ENCODE peak calls at places on chromosome 2, in five cellular contexts. Y is HepG2, U is H1, P is GM12878, J is K562. R is an unnamed sample.

GRCh38 chr2:20592106-20593071 is 58.5 kb downstream of the HS1BP3 start:
- DNase-seq in Y (peak), U (no peak), P (no peak), J (peak), R (peak)

GRCh38 chr2:224357098-224357901 is 44.6 kb downstream of the FAM124B start:
- DNase-seq in Y (peak), U (peak), P (peak), J (peak), R (peak)

GRCh38 chr2:120503793-120504571 is 158.0 kb downstream of the INHBB start:
- DNase-seq in Y (peak), U (no peak), P (no peak), J (no peak), R (no peak)

GRCh38 chr2:16249269-16250055 is 309.1 kb downstream of the MYCN start:
- DNase-seq in Y (no peak), U (peak), P (no peak), J (no peak), R (no peak)

GRCh38 chr2:25339791-25340339 is 1.9 kb downstream of the DNMT3A start:
- DNase-seq in Y (peak), U (peak), P (no peak), J (no peak), R (peak)

GRCh38 chr2:190344275-190344827 is 962 bp downstream of the INPP1 start:
- DNase-seq in Y (peak), U (no peak), P (no peak), J (no peak), R (no peak)

GRCh38 chr2:133993160-133993559 is 260.7 kb upstream of the MGAT5 start:
- DNase-seq in Y (no peak), U (no peak), P (no peak), J (no peak), R (no peak)

GRCh38 chr2:232568161-232568560 is 17.7 kb downstream of the EIF4E2 start:
- DNase-seq in Y (no peak), U (no peak), P (no peak), J (no peak), R (no peak)

GRCh38 chr2:207073791-207074678 is 91.7 kb downstream of the KLF7 start:
- DNase-seq in Y (no peak), U (no peak), P (no peak), J (no peak), R (no peak)

GRCh38 chr2:157267476-157267875 is 10.0 kb downstream of the GALNT5 start:
- DNase-seq in Y (no peak), U (no peak), P (no peak), J (no peak), R (no peak)

GRCh38 chr2:189798312-189799029 is 14.2 kb downstream of the PMS1 start:
- DNase-seq in Y (peak), U (no peak), P (peak), J (no peak), R (no peak)

GRCh38 chr2:119531292-119531691 is 7.0 kb upstream of the SCTR start:
- DNase-seq in Y (peak), U (no peak), P (no peak), J (no peak), R (no peak)

GRCh38 chr2:136135924-136136906 is 18.3 kb upstream of the CXCR4 start:
- DNase-seq in Y (no peak), U (no peak), P (no peak), J (no peak), R (no peak)

GRCh38 chr2:82330104-82330503 is 2025.6 kb upstream of the LRRTM1 start:
- DNase-seq in Y (no peak), U (no peak), P (no peak), J (no peak), R (no peak)

GRCh38 chr2:148875387-148876051 is 492 bp downstream of the KIF5C start:
- DNase-seq in Y (no peak), U (no peak), P (no peak), J (no peak), R (no peak)

GRCh38 chr2:178506524-178506923 is 26.3 kb downstream of the PLEKHA3 start:
- DNase-seq in Y (no peak), U (no peak), P (no peak), J (no peak), R (no peak)

GRCh38 chr2:43636616-43637015 is 444 bp upstream of the PLEKHH2 start:
- DNase-seq in Y (no peak), U (no peak), P (no peak), J (no peak), R (no peak)

GRCh38 chr2:133324150-133324561 is 244.1 kb downstream of the NCKAP5 start:
- DNase-seq in Y (no peak), U (no peak), P (no peak), J (no peak), R (no peak)

GRCh38 chr2:46804794-46805193 is 110.8 kb downstream of the MCFD2 start:
- DNase-seq in Y (no peak), U (no peak), P (no peak), J (no peak), R (no peak)

GRCh38 chr2:171522057-171522803 is at the start of gene CYBRD1:
- DNase-seq in Y (no peak), U (peak), P (no peak), J (peak), R (peak)

GRCh38 chr2:238236571-238236970 is 3.3 kb downstream of the HES6 start:
- DNase-seq in Y (no peak), U (no peak), P (no peak), J (no peak), R (no peak)

GRCh38 chr2:238596571-238597551 is 170.1 kb downstream of the ASB1 start:
- DNase-seq in Y (peak), U (no peak), P (no peak), J (no peak), R (no peak)

GRCh38 chr2:3656762-3657691 is 973 bp upstream of the ALLC start:
- DNase-seq in Y (peak), U (no peak), P (no peak), J (no peak), R (no peak)

GRCh38 chr2:71856709-71857525 is 290.7 kb downstream of the CYP26B1 start:
- DNase-seq in Y (no peak), U (no peak), P (no peak), J (no peak), R (peak)

GRCh38 chr2:136381722-136382633 is 264.0 kb upstream of the CXCR4 start:
- DNase-seq in Y (no peak), U (peak), P (peak), J (no peak), R (no peak)

GRCh38 chr2:85619617-85620016 is 3.6 kb downstream of the USP39 start:
- DNase-seq in Y (no peak), U (no peak), P (no peak), J (no peak), R (no peak)

GRCh38 chr2:168515502-168515901 is 59.4 kb downstream of the CERS6 start:
- DNase-seq in Y (no peak), U (no peak), P (no peak), J (no peak), R (no peak)

GRCh38 chr2:207097278-207097677 is 68.5 kb downstream of the KLF7 start:
- DNase-seq in Y (no peak), U (no peak), P (no peak), J (no peak), R (no peak)

GRCh38 chr2:196452758-196453157 is 186.8 kb upstream of the CCDC150 start:
- DNase-seq in Y (no peak), U (no peak), P (no peak), J (no peak), R (no peak)

GRCh38 chr2:105288133-105288532 is 41.4 kb downstream of the TGFBRAP1 start:
- DNase-seq in Y (no peak), U (no peak), P (no peak), J (no peak), R (no peak)

GRCh38 chr2:138364554-138365162 is 136.9 kb upstream of the SPOPL start:
- DNase-seq in Y (no peak), U (no peak), P (no peak), J (no peak), R (no peak)

GRCh38 chr2:23386422-23387220 is 1.6 kb downstream of the KLHL29 start:
- DNase-seq in Y (no peak), U (peak), P (no peak), J (no peak), R (peak)

GRCh38 chr2:135056790-135057189 is 4.7 kb downstream of the RAB3GAP1 start:
- DNase-seq in Y (no peak), U (no peak), P (no peak), J (no peak), R (no peak)

GRCh38 chr2:110106642-110107041 is 9.0 kb downstream of the MALL start:
- DNase-seq in Y (no peak), U (no peak), P (no peak), J (no peak), R (no peak)

GRCh38 chr2:97267411-97268074 is 154.6 kb downstream of the ANKRD36 start:
- DNase-seq in Y (peak), U (no peak), P (no peak), J (peak), R (no peak)

GRCh38 chr2:183019718-183020442 is 18.4 kb downstream of the NCKAP1 start:
- DNase-seq in Y (no peak), U (no peak), P (no peak), J (no peak), R (no peak)

GRCh38 chr2:183359867-183360266 is 235.6 kb downstream of the NUP35 start:
- DNase-seq in Y (no peak), U (no peak), P (no peak), J (no peak), R (no peak)

GRCh38 chr2:158779621-158780020 is 15.5 kb upstream of the DAPL1 start:
- DNase-seq in Y (no peak), U (no peak), P (no peak), J (no peak), R (no peak)

GRCh38 chr2:202249521-202249850 is 11.1 kb upstream of the SUMO1 start:
- DNase-seq in Y (no peak), U (no peak), P (no peak), J (no peak), R (no peak)

GRCh38 chr2:237139123-237139675 is 53.5 kb downstream of the COPS8 start:
- DNase-seq in Y (no peak), U (peak), P (no peak), J (no peak), R (no peak)
- TF ChIP-seq ATF2 in Y (no peak), U (no peak), P (no peak), J (no peak), R (no peak)

DNA sequence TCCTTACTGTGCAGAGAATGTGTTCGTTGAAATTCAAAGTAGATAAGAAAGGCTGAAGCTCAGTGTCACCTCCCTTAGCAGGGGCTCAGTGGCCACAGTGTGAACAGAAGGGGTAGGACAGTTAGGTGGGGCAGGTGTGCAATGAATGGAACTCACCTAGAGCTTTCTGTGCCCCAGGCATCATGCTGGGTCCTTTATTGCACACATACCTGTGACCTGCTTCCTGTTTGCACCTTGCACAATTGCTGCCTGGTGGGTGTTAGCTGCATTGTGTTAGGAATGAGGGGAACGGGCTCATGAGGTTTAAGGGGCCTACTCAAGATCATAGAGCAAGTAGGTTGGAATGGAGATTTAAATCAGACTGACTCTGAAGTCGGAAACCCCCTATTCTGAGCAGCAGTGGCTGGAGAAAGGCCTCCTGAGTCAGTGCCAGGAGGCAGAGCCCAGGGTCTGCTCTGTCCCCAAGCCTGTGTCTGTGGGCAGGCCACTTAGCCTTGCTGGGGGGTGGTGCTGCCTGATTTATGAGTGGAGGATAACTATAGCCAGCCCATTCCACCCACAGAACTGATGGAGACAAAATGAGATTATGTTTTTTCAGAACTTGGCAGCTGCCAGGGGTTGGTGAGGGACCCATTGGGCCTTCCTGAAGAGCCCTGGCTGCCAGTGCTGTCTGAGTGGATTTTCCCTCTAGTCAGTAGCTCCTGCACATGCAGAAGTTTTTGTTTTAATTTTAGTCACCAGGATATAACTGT is 76.2 kb downstream of the NPAS2 start:
- DNase-seq in Y (no peak), U (no peak), P (no peak), J (no peak), R (no peak)
- TF ChIP-seq ATF3 in Y (no peak), U (no peak), P (no peak), J (no peak), R (no peak)

GRCh38 chr2:128416781-128417180 is 98.1 kb upstream of the HS6ST1 start:
- DNase-seq in Y (no peak), U (no peak), P (no peak), J (no peak), R (no peak)
- TF ChIP-seq ATF2 in Y (no peak), U (no peak), P (no peak), J (no peak), R (no peak)

GRCh38 chr2:236657801-236658200 is 88.2 kb downstream of the ACKR3 start:
- DNase-seq in Y (no peak), U (no peak), P (no peak), J (no peak), R (no peak)
- TF ChIP-seq ATF3 in Y (no peak), U (no peak), P (no peak), J (no peak), R (no peak)

GRCh38 chr2:113080134-113080533 is 12.4 kb downstream of the IL1F10 start:
- DNase-seq in Y (peak), U (peak), P (no peak), J (peak), R (peak)
- TF ChIP-seq ATF2 in Y (no peak), U (no peak), P (no peak), J (no peak), R (no peak)

R was measured in WTC11.